ENCODE peak calls at places on chromosome 11, in six cellular contexts. I, R, P, S, K and Q are unnamed samples. For H3K4me1, the result is how much of the 10 kb centered on the place peaks cover.

GRCh38 chr11:61966673-61967176 is 709 bp downstream of the FTH1 start:
- DNase-seq in K (no peak), I (no peak), P (no peak), S (no peak), R (peak), Q (peak)

GRCh38 chr11:80165763-80166162 is 724.9 kb upstream of the TENM4 start:
- DNase-seq in R (no peak), S (no peak), I (no peak), K (no peak), P (no peak), Q (no peak)

GRCh38 chr11:86954288-86955110 is 696 bp downstream of the FZD4 start:
- DNase-seq in P (peak), S (no peak), R (peak), I (peak), K (peak), Q (no peak)

GRCh38 chr11:99148352-99148751 is 127.6 kb downstream of the CNTN5 start:
- DNase-seq in I (no peak), R (no peak), S (no peak), P (no peak), K (no peak), Q (no peak)

GRCh38 chr11:74551754-74552145 is 40.6 kb upstream of the POLD3 start:
- DNase-seq in S (no peak), R (no peak), P (no peak), I (no peak), K (no peak), Q (no peak)

GRCh38 chr11:92477686-92478085 is 253.1 kb downstream of the FAT3 start:
- DNase-seq in R (no peak), I (no peak), S (no peak), K (no peak), P (no peak), Q (no peak)

GRCh38 chr11:65911682-65912568 is 6.9 kb downstream of the C11orf68 start:
- DNase-seq in P (peak), R (peak), K (no peak), I (peak), S (no peak), Q (peak)

GRCh38 chr11:86978756-86979608 is 23.8 kb upstream of the FZD4 start:
- DNase-seq in R (peak), S (no peak), I (no peak), K (no peak), P (no peak), Q (no peak)

GRCh38 chr11:1458340-1459218 is 28.0 kb downstream of the MOB2 start:
- DNase-seq in R (peak), I (peak), K (peak), P (peak), S (peak), Q (no peak)

DNA sequence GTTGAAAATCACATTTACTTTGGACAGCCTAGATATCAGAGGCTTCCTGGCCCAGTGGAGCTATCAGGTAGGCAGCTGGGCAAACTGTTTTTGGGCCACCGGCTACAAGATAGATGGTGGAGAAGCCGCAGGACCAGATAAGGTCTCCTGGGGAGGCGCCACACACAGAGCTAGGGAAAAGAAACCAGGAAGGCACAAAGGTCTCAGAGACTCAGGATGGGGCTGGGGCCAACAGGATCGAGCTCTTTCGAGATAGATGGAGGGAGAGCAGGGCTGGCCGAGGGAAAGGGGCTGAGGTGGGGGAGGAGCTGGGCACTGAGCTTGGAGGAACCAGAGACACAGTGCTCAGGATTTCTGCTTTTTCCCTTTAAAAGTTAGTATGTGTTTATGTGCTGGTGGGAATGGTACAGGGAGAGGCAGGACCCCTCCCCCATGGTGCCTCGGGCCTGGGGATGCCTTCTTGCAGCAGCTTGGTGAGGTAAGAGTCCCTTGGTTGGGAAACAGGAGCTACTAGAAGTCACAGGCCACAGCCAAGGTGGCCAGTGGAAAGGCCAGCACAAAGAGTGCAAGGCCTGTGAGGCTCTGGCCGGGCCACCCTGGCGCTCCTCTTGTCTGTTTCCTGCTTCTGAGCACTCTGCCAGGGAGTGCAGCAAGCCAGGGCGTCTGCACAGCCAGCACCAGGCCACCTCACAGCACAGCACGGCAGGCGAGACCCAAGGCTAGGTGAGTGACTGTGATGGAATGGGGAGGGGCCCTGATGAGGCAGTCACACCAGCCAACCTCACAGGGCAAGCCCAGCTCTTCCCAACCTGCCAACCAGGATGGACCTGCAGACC is 11.5 kb upstream of the NAP1L4 start:
- DNase-seq in P (peak), S (no peak), K (peak), R (no peak), I (no peak), Q (peak)
- H3K4me1 ChIP-seq in P (under half), S (under half), K (under half), R (under half), I (under half), Q (under half)

DNA sequence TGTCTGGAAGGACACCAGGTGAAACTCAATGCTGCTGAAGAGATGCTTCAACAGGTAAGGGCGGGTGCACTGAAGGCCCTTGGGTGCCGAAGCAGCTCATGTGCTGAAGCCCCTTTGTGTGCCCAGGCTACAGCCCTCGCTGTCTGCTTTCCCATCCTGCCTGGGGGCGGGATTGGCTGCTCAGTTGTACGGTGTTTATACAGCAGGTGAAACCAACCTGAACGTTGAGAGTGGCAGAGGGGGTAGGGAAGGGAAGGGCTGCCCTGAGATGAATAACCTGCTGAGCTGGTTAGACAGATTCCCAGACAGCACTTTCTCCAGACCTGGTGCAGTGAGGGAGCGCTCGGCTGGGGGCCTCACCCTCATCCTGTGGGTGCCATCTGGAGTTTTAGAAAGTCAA is 75.7 kb downstream of the CYB5R2 start:
- DNase-seq in P (no peak), S (no peak), R (no peak), I (no peak), K (no peak), Q (no peak)
- TF ChIP-seq POLR2A in P (no peak), S (no peak), R (no peak), I (no peak), K (no peak), Q (no peak)

GRCh38 chr11:123235687-123236261 is 40.7 kb upstream of the CLMP start:
- DNase-seq in K (no peak), R (no peak), I (no peak), S (no peak), P (peak), Q (no peak)
- H3K4me1 ChIP-seq in K (under half), R (under half), I (under half), S (under half), P (under half), Q (under half)

GRCh38 chr11:19712281-19713220 is at the start of gene NAV2:
- DNase-seq in R (peak), K (peak), S (peak), I (peak), P (peak), Q (peak)
- TF ChIP-seq POLR2A in R (peak), K (peak), S (peak), I (peak), P (peak), Q (peak)

GRCh38 chr11:73317373-73317772 is 9.3 kb downstream of the ARHGEF17 start:
- DNase-seq in S (no peak), K (no peak), P (no peak), R (no peak), I (peak), Q (no peak)

GRCh38 chr11:73313652-73314051 is 5.6 kb downstream of the ARHGEF17 start:
- DNase-seq in R (no peak), P (no peak), S (no peak), K (no peak), I (no peak), Q (no peak)

GRCh38 chr11:73314121-73314948 is 6.3 kb downstream of the ARHGEF17 start:
- DNase-seq in K (no peak), S (no peak), P (no peak), R (peak), I (peak), Q (no peak)

GRCh38 chr11:73316422-73316821 is 8.3 kb downstream of the ARHGEF17 start:
- DNase-seq in R (no peak), K (no peak), S (no peak), P (no peak), I (no peak), Q (no peak)

GRCh38 chr11:73315288-73316020 is 7.4 kb downstream of the ARHGEF17 start:
- DNase-seq in S (no peak), P (no peak), K (no peak), R (no peak), I (no peak), Q (no peak)
- H3K4me1 ChIP-seq in S (under half), P (half or more), K (half or more), R (under half), I (under half), Q (under half)